ENCODE peak calls at places on chromosomes 2 and 18, in five cellular contexts. Y is uterus, M is hepatocyte, G is nephron progenitor cell, D is HTR-8/SVneo. W is an unnamed sample.

GRCh38 chr2:96927420-96928171 is 57.7 kb upstream of the SEMA4C start:
- DNase-seq in Y (peak; percentile 64), M (peak; percentile 52), G (peak; percentile 38), D (no peak), W (peak; percentile 73)

GRCh38 chr2:95143838-95144237 is 15.8 kb downstream of the ZNF514 start:
- DNase-seq in Y (no peak), M (no peak), G (no peak), D (no peak), W (no peak)

GRCh38 chr2:137689549-137689948 is 274.7 kb upstream of the HNMT start:
- DNase-seq in Y (no peak), M (no peak), G (no peak), D (no peak), W (no peak)

GRCh38 chr2:236776695-236777251 is 207.1 kb downstream of the ACKR3 start:
- DNase-seq in Y (no peak), M (no peak), G (no peak), D (peak; percentile 29), W (no peak)

GRCh38 chr18:37381554-37381953 is 184.0 kb downstream of the CELF4 start:
- DNase-seq in Y (no peak), M (no peak), G (no peak), D (no peak), W (no peak)

GRCh38 chr2:142915502-142915901 is 38.0 kb downstream of the KYNU start:
- DNase-seq in Y (no peak), M (no peak), G (no peak), D (no peak), W (no peak)

GRCh38 chr2:9877026-9877425 is 33.8 kb downstream of the TAF1B start:
- DNase-seq in Y (no peak), M (no peak), G (no peak), D (no peak), W (no peak)

GRCh38 chr2:156394033-156394741 is 42.0 kb upstream of the GPD2 start:
- DNase-seq in Y (no peak), M (no peak), G (no peak), D (no peak), W (no peak)

GRCh38 chr2:202023198-202023903 is 10.3 kb upstream of the FZD7 start:
- DNase-seq in Y (no peak), M (no peak), G (no peak), D (no peak), W (no peak)

GRCh38 chr2:42312106-42312505 is 48.9 kb downstream of the COX7A2L start:
- DNase-seq in Y (no peak), M (no peak), G (no peak), D (no peak), W (no peak)

GRCh38 chr2:232993231-232993821 is 19.7 kb downstream of the NGEF start:
- DNase-seq in Y (no peak), M (no peak), G (no peak), D (no peak), W (no peak)

GRCh38 chr18:25650201-25650941 is 298.4 kb upstream of the ZNF521 start:
- DNase-seq in Y (no peak), M (no peak), G (no peak), D (peak; percentile 18), W (peak; percentile 77)

GRCh38 chr18:57333941-57334340 is 18.4 kb upstream of the ST8SIA3 start:
- DNase-seq in Y (no peak), M (no peak), G (peak; percentile 5), D (no peak), W (no peak)

GRCh38 chr2:96547203-96547641 is 10.7 kb downstream of the ARID5A start:
- DNase-seq in Y (no peak), M (peak; percentile 3), G (no peak), D (no peak), W (no peak)